ENCODE peak calls at places on chromosomes 12 and 14, in four cellular contexts. Q is uterus, K is body of pancreas, Z is heart left ventricle. U is an unnamed sample.

GRCh38 chr14:53011053-53011462 is 60.2 kb upstream of the FERMT2 start:
- DNase-seq in Q (peak), K (peak), Z (peak), U (peak)

GRCh38 chr12:685388-685787 is 22.1 kb upstream of the NINJ2 start:
- DNase-seq in Q (no peak), Z (no peak), K (no peak), U (no peak)

GRCh38 chr12:56128669-56129209 is 672 bp downstream of the ESYT1 start:
- DNase-seq in Q (no peak), Z (no peak), K (no peak), U (peak)

GRCh38 chr12:90854136-90854689 is 100.8 kb downstream of the CCER1 start:
- DNase-seq in K (peak), Q (peak), Z (no peak), U (no peak)

GRCh38 chr14:75709207-75709812 is 48.3 kb downstream of the TTLL5 start:
- DNase-seq in Z (peak), Q (peak), K (peak), U (peak)

GRCh38 chr12:1272132-1272531 is 281.1 kb downstream of the ERC1 start:
- DNase-seq in Z (no peak), Q (no peak), K (no peak), U (no peak)

GRCh38 chr12:29376118-29376517 is 4.9 kb downstream of the ERGIC2 start:
- DNase-seq in Q (no peak), Z (no peak), K (no peak), U (no peak)

GRCh38 chr12:113955109-113955970 is 10.8 kb downstream of the RBM19 start:
- DNase-seq in Q (no peak), Z (no peak), K (peak), U (no peak)

GRCh38 chr14:20343855-20344205 is 395 bp downstream of the PARP2 start:
- DNase-seq in Q (no peak), Z (no peak), K (no peak), U (no peak)

GRCh38 chr12:5295151-5295550 is 136.8 kb upstream of the NTF3 start:
- DNase-seq in Q (no peak), Z (no peak), K (no peak), U (no peak)

GRCh38 chr12:82527165-82527780 is 159.4 kb upstream of the TMTC2 start:
- DNase-seq in K (peak), Q (no peak), Z (no peak), U (no peak)

GRCh38 chr14:69715725-69716482 is 51.0 kb upstream of the SRSF5 start:
- DNase-seq in Z (no peak), Q (peak), K (peak), U (peak)

GRCh38 chr12:104482748-104483147 is 26.0 kb downstream of the CHST11 start:
- DNase-seq in Z (no peak), Q (no peak), K (peak), U (no peak)

GRCh38 chr14:59847711-59848110 is 22.9 kb downstream of the RTN1 start:
- DNase-seq in Q (no peak), Z (no peak), K (peak), U (no peak)

GRCh38 chr12:94041833-94042232 is 106.5 kb upstream of the PLXNC1 start:
- DNase-seq in Q (no peak), Z (no peak), K (no peak), U (no peak)

GRCh38 chr14:105411017-105411941 is 8.3 kb upstream of the MTA1 start:
- DNase-seq in Q (no peak), Z (peak), K (peak), U (peak)

GRCh38 chr12:96906849-96907664 is at the start of gene NEDD1:
- DNase-seq in Z (peak), K (peak), Q (peak), U (peak)

GRCh38 chr14:35506927-35507326 is 27.0 kb upstream of the INSM2 start:
- DNase-seq in K (no peak), Z (no peak), Q (no peak), U (no peak)

GRCh38 chr14:58415636-58416559 is 11.4 kb downstream of the TIMM9 start:
- DNase-seq in Q (no peak), K (no peak), Z (no peak), U (no peak)

GRCh38 chr12:873954-874353 is 75.5 kb downstream of the RAD52 start:
- DNase-seq in K (no peak), Z (no peak), Q (no peak), U (no peak)

GRCh38 chr12:26736563-26737486 is 96.2 kb downstream of the ITPR2 start:
- DNase-seq in Q (no peak), Z (no peak), K (peak), U (no peak)

GRCh38 chr14:104473244-104473565 is 106.4 kb upstream of the C14orf180 start:
- DNase-seq in Q (no peak), Z (no peak), K (no peak), U (no peak)

GRCh38 chr14:105529506-105530445 is 3.4 kb downstream of the TMEM121 start:
- DNase-seq in Z (no peak), K (no peak), Q (no peak), U (peak)

GRCh38 chr12:75444444-75445136 is 36.0 kb upstream of the GLIPR1 start:
- DNase-seq in Q (no peak), Z (no peak), K (peak), U (no peak)

GRCh38 chr12:107007421-107007820 is 20.5 kb upstream of the MTERF2 start:
- DNase-seq in K (no peak), Q (no peak), Z (no peak), U (no peak)

GRCh38 chr14:58808828-58809227 is 171.1 kb downstream of the DACT1 start:
- DNase-seq in K (no peak), Q (no peak), Z (no peak), U (peak)

GRCh38 chr12:51994959-51995358 is 11.8 kb upstream of the TAMALIN start:
- DNase-seq in Z (no peak), K (no peak), Q (no peak), U (no peak)

GRCh38 chr12:56449622-56449984 is 377 bp upstream of the TIMELESS start:
- DNase-seq in Z (no peak), K (no peak), Q (no peak), U (no peak)

GRCh38 chr14:105484069-105484996 is 2.4 kb upstream of the CRIP1 start:
- DNase-seq in Z (no peak), Q (peak), K (no peak), U (peak)

GRCh38 chr12:107400686-107401447 is 284.7 kb upstream of the PWP1 start:
- DNase-seq in Q (no peak), K (no peak), Z (no peak), U (no peak)

GRCh38 chr14:53295372-53295771 is 142.2 kb upstream of the DDHD1 start:
- DNase-seq in Z (no peak), Q (no peak), K (no peak), U (no peak)

GRCh38 chr12:131511391-131511802 is 199.5 kb upstream of the SFSWAP start:
- DNase-seq in K (no peak), Z (no peak), Q (no peak), U (no peak)

GRCh38 chr14:66746316-66747006 is 238.5 kb downstream of the GPHN start:
- DNase-seq in K (peak), Q (no peak), Z (no peak), U (no peak)

GRCh38 chr12:101018540-101018939 is 191.5 kb downstream of the SLC5A8 start:
- DNase-seq in K (no peak), Q (no peak), Z (no peak), U (no peak)

GRCh38 chr14:51922624-51923023 is 62.2 kb downstream of the GNG2 start:
- DNase-seq in K (no peak), Q (no peak), Z (no peak), U (no peak)

GRCh38 chr12:127300753-127301152 is 966.2 kb upstream of the TMEM132C start:
- DNase-seq in Z (no peak), Q (no peak), K (no peak), U (no peak)
- H3K4me3 ChIP-seq in Z (no peak), Q (no peak), K (no peak), U (no peak)

GRCh38 chr12:112907415-112908157 is 824 bp downstream of the OAS1 start:
- DNase-seq in Z (no peak), K (no peak), Q (no peak), U (no peak)

GRCh38 chr12:112908548-112908947 is 1.8 kb downstream of the OAS1 start:
- DNase-seq in Z (no peak), Q (no peak), K (no peak), U (no peak)

GRCh38 chr12:112904571-112904970 is 2.2 kb upstream of the OAS1 start:
- DNase-seq in Q (no peak), Z (no peak), K (no peak), U (no peak)

GRCh38 chr12:112905451-112906089 is 1.2 kb upstream of the OAS1 start:
- DNase-seq in K (no peak), Z (no peak), Q (no peak), U (no peak)

GRCh38 chr12:112906712-112907414 is at the start of gene OAS1:
- DNase-seq in Q (peak), Z (no peak), K (peak), U (peak)
- TF ChIP-seq POLR2A in Q (no peak), Z (no peak), K (peak), U (no peak)

DNA sequence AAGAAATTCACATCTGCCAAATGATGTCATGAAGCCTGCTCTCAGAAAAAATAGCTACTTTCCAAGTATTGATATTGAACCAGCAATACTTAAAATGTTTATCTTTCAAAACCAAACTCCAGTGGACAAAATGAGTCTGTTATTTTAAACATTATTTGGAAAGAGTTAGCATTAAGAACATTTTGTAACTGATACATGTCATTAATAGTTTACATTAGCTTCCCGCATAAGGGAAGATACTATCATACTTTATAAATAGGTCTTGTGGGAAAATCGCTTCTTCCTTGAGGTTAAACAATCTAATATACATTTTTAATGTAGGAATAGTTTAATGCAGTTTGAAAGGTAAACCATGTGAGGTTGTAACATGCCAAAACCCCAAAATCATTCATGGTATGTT is 73.3 kb upstream of the ATP2B1 start:
- DNase-seq in K (no peak), Q (no peak), Z (no peak), U (no peak)
- H3K4me3 ChIP-seq in K (no peak), Q (no peak), Z (no peak), U (no peak)

GRCh38 chr12:6426882-6427671 is 17.7 kb upstream of the CD27 start:
- DNase-seq in K (no peak), Q (no peak), Z (no peak), U (peak)
- TF ChIP-seq POLR2A in K (no peak), Q (no peak), Z (no peak), U (no peak)

GRCh38 chr14:68250950-68251765 is 431.6 kb downstream of the RAD51B start:
- DNase-seq in Q (no peak), Z (no peak), K (no peak), U (no peak)

GRCh38 chr14:68251766-68252100 is 432.2 kb downstream of the RAD51B start:
- DNase-seq in K (no peak), Z (no peak), Q (no peak), U (no peak)

GRCh38 chr14:68254669-68255527 is 435.3 kb downstream of the RAD51B start:
- DNase-seq in K (no peak), Z (no peak), Q (no peak), U (no peak)

GRCh38 chr14:68253878-68254528 is 434.4 kb downstream of the RAD51B start:
- DNase-seq in K (no peak), Q (no peak), Z (no peak), U (no peak)

GRCh38 chr14:68253381-68253780 is 433.8 kb downstream of the RAD51B start:
- DNase-seq in Q (no peak), Z (no peak), K (no peak), U (no peak)
- H3K4me3 ChIP-seq in Q (no peak), Z (no peak), K (no peak), U (no peak)

DNA sequence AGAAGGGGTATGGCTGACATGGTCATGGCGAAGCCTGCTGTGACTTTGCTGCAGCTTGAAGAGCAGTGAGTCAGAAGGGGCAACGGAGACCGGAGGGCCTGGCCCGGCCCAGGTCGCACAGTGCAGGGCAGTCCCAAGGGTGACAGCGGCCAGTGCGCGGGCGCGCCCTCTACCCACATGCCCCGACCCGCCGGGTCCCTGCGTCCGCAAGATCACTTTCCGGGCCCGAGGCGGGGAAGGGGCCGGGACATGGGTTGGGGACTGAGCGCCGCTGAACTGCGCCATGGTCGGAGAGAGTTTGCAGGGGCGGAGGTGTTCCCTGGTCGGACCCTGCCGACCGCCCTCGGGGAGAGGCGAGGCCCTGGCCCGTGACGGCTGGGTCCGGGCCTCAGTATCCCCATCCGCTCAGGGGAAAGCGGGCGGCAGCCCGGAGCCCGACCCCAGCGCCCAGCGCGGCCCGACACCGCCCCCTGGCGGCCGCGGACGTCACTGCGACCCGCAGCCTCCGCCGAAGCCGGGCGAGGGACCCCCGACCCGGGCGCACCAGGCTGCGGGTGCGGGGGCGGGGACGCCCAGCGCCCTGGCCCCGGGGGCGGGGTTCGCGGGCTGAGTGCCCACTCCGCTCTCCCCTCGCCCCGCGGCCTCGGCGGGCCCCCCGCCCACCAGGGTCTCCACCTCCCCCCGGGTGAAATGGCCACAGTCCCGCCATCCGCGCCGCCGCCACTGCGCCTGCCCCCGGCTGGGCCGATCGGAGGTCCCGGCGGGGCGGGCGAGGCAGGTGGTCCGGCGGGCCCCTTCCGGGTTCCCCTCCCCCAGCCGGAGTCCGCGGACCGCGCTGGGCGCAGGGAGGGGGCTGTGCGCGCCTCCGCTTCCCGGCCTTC is 7.2 kb upstream of the ANKRD9 start:
- DNase-seq in Z (peak), K (peak), Q (no peak), U (no peak)
- TF ChIP-seq POLR2A in Z (peak), K (no peak), Q (peak), U (no peak)

DNA sequence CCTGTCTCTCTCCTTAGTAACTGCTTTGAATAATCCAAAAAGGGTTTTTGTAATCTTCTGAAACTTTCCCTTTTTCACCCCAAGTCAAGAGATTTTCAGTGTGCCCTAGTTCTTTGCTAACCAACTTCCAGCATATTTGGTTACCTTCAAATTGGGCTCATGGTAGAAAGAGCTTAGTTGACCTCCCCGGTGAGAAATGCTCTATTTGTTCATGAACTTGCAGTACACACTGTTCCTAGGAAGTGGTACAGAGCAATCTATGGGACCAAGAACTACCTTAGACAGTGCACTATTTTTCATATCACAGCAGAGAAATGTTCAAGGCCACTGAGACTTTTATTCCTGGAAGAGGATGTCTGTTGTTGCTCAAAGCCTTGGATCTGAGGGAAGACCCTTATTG is 1.7 kb downstream of the USP5 start:
- DNase-seq in Z (no peak), K (no peak), Q (no peak), U (no peak)
- H3K4me3 ChIP-seq in Z (no peak), K (no peak), Q (no peak), U (no peak)

U was measured in lower leg skin.